ENCODE peak calls at places on chromosomes 11 and 22, in seven cellular contexts. Q, B, P, L, R, Z and I are unnamed samples.

GRCh38 chr11:9825315-9825714 is 161.4 kb downstream of the SWAP70 start:
- DNase-seq in P (no peak), Z (peak), Q (no peak), R (no peak), B (no peak), L (no peak), I (no peak)

GRCh38 chr11:19723572-19724342 is 11.1 kb downstream of the NAV2 start:
- DNase-seq in P (peak), Z (peak), R (peak), B (peak), L (no peak), Q (peak), I (peak)

GRCh38 chr22:39474351-39474991 is 17.7 kb downstream of the MGAT3 start:
- DNase-seq in P (no peak), B (no peak), R (no peak), Q (no peak), L (no peak), Z (no peak), I (peak)

GRCh38 chr11:67411785-67412152 is 3.7 kb upstream of the CARNS1 start:
- DNase-seq in L (no peak), B (no peak), Q (no peak), P (no peak), Z (no peak), R (no peak), I (no peak)

GRCh38 chr11:32215157-32215556 is 124.3 kb downstream of the RCN1 start:
- DNase-seq in L (no peak), B (no peak), R (no peak), Q (no peak), Z (no peak), P (no peak), I (no peak)

GRCh38 chr22:26041931-26042330 is 127.3 kb upstream of the SEZ6L start:
- DNase-seq in P (no peak), Z (no peak), L (no peak), R (no peak), Q (no peak), B (no peak), I (no peak)

GRCh38 chr11:83063073-83063754 is 8.5 kb downstream of the RAB30 start:
- DNase-seq in Z (peak), P (no peak), R (peak), B (no peak), Q (no peak), L (peak), I (no peak)

GRCh38 chr11:36213050-36213840 is 76.0 kb downstream of the COMMD9 start:
- DNase-seq in B (peak), Q (no peak), Z (peak), L (no peak), P (no peak), R (no peak), I (no peak)

GRCh38 chr22:49614966-49615965 is 212.4 kb downstream of the BRD1 start:
- DNase-seq in B (no peak), P (no peak), Z (no peak), R (no peak), L (no peak), Q (no peak), I (peak)

GRCh38 chr11:101553891-101554292 is 29.9 kb downstream of the TRPC6 start:
- DNase-seq in P (no peak), Z (peak), L (no peak), Q (no peak), R (no peak), B (no peak), I (no peak)

GRCh38 chr11:47161134-47161854 is 15.4 kb downstream of the ARFGAP2 start:
- DNase-seq in Z (peak), B (peak), L (peak), Q (peak), R (peak), P (no peak), I (peak)

GRCh38 chr22:23187871-23188700 is 7.8 kb downstream of the BCR start:
- DNase-seq in P (no peak), L (no peak), R (peak), B (no peak), Q (no peak), Z (no peak), I (no peak)

GRCh38 chr11:61610905-61611304 is 30.0 kb upstream of the SYT7 start:
- DNase-seq in P (no peak), Z (no peak), R (no peak), L (no peak), Q (no peak), B (no peak), I (no peak)

GRCh38 chr11:6572215-6572614 is 31.2 kb downstream of the RRP8 start:
- DNase-seq in Q (no peak), L (peak), B (peak), R (peak), P (no peak), Z (peak), I (no peak)

GRCh38 chr11:123653405-123653996 is 923 bp downstream of the SCN3B start:
- DNase-seq in P (no peak), Q (no peak), Z (no peak), R (no peak), L (no peak), B (no peak), I (no peak)

GRCh38 chr22:39148727-39149535 is 3.5 kb downstream of the CBX7 start:
- DNase-seq in L (peak), B (peak), P (no peak), Q (peak), R (no peak), Z (peak), I (peak)

GRCh38 chr22:26785942-26786341 is 128.6 kb downstream of the MIAT start:
- DNase-seq in B (no peak), Q (no peak), R (no peak), P (no peak), L (no peak), Z (no peak), I (no peak)

GRCh38 chr11:8720868-8721739 is 38.5 kb downstream of the RPL27A start:
- DNase-seq in B (no peak), Z (no peak), L (peak), P (no peak), R (no peak), Q (no peak), I (peak)

GRCh38 chr11:11231763-11232162 is 121.3 kb downstream of the CSNK2A3 start:
- DNase-seq in R (no peak), L (no peak), Z (no peak), Q (no peak), B (no peak), P (peak), I (no peak)

GRCh38 chr22:25564320-25564978 is at the start of gene GRK3:
- DNase-seq in R (peak), Z (peak), B (peak), P (peak), Q (peak), L (peak), I (peak)